ENCODE peak calls at places on chromosome 12, in four cellular contexts. One of them, this sample, is unnamed. For H3K9me3, the result is how much of the 10 kb centered on the place peaks cover.

GRCh38 chr12:57838594-57839302 is 7.8 kb downstream of the CTDSP2 start:
- DNase-seq in Panc1: no peak
- DNase-seq in CD4-positive, alpha-beta T cell: no peak
- DNase-seq in body of pancreas: no peak
- DNase-seq in this sample: no peak

GRCh38 chr12:3712209-3712992 is 40.5 kb downstream of the CRACR2A start:
- DNase-seq in CD4-positive, alpha-beta T cell: no peak
- DNase-seq in Panc1: no peak
- DNase-seq in body of pancreas: no peak
- DNase-seq in this sample: no peak

GRCh38 chr12:46372852-46373302 is 304 bp upstream of the SLC38A2 start:
- DNase-seq in body of pancreas: no peak
- DNase-seq in Panc1: no peak
- DNase-seq in CD4-positive, alpha-beta T cell: no peak
- DNase-seq in this sample: no peak

GRCh38 chr12:19800884-19801283 is 361.6 kb downstream of the AEBP2 start:
- DNase-seq in CD4-positive, alpha-beta T cell: no peak
- DNase-seq in Panc1: no peak
- DNase-seq in body of pancreas: no peak
- DNase-seq in this sample: no peak

GRCh38 chr12:110688446-110689001 is 391 bp downstream of the HVCN1 start:
- DNase-seq in CD4-positive, alpha-beta T cell: no peak
- DNase-seq in body of pancreas: no peak
- DNase-seq in Panc1: no peak
- DNase-seq in this sample: peak

GRCh38 chr12:100995201-100995600 is 200.6 kb downstream of the ANO4 start:
- DNase-seq in body of pancreas: no peak
- DNase-seq in Panc1: no peak
- DNase-seq in CD4-positive, alpha-beta T cell: no peak
- DNase-seq in this sample: no peak

GRCh38 chr12:121241203-121241970 is 31.5 kb downstream of the P2RX4 start:
- DNase-seq in body of pancreas: no peak
- DNase-seq in CD4-positive, alpha-beta T cell: no peak
- DNase-seq in Panc1: no peak
- DNase-seq in this sample: no peak

GRCh38 chr12:57473886-57474285 is 5.8 kb downstream of the ARHGAP9 start:
- DNase-seq in CD4-positive, alpha-beta T cell: no peak
- DNase-seq in Panc1: no peak
- DNase-seq in body of pancreas: no peak
- DNase-seq in this sample: no peak

GRCh38 chr12:120583478-120584030 is 2.4 kb upstream of the POP5 start:
- DNase-seq in body of pancreas: peak
- DNase-seq in Panc1: peak
- DNase-seq in CD4-positive, alpha-beta T cell: peak
- DNase-seq in this sample: peak

GRCh38 chr12:54262403-54262925 is 17.5 kb downstream of the CBX5 start:
- DNase-seq in Panc1: no peak
- DNase-seq in body of pancreas: no peak
- DNase-seq in CD4-positive, alpha-beta T cell: no peak
- DNase-seq in this sample: no peak

GRCh38 chr12:95214466-95214865 is 2.8 kb downstream of the FGD6 start:
- DNase-seq in CD4-positive, alpha-beta T cell: no peak
- DNase-seq in Panc1: no peak
- DNase-seq in body of pancreas: peak
- DNase-seq in this sample: no peak

GRCh38 chr12:6084261-6084968 is 40.1 kb downstream of the VWF start:
- DNase-seq in body of pancreas: no peak
- DNase-seq in Panc1: no peak
- DNase-seq in CD4-positive, alpha-beta T cell: no peak
- DNase-seq in this sample: no peak

GRCh38 chr12:52487211-52487610 is 5.8 kb downstream of the KRT6A start:
- DNase-seq in Panc1: no peak
- DNase-seq in CD4-positive, alpha-beta T cell: no peak
- DNase-seq in body of pancreas: no peak
- DNase-seq in this sample: no peak

GRCh38 chr12:117125275-117125613 is 26.0 kb upstream of the TESC start:
- DNase-seq in CD4-positive, alpha-beta T cell: no peak
- DNase-seq in body of pancreas: no peak
- DNase-seq in Panc1: no peak
- DNase-seq in this sample: no peak

GRCh38 chr12:108441549-108441948 is 73.5 kb upstream of the FICD start:
- DNase-seq in CD4-positive, alpha-beta T cell: no peak
- DNase-seq in Panc1: no peak
- DNase-seq in body of pancreas: no peak
- DNase-seq in this sample: no peak

GRCh38 chr12:98725481-98726247 is 80.6 kb downstream of the APAF1 start:
- DNase-seq in Panc1: no peak
- DNase-seq in CD4-positive, alpha-beta T cell: peak
- DNase-seq in body of pancreas: peak
- DNase-seq in this sample: no peak

GRCh38 chr12:73106296-73106695 is 834.1 kb downstream of the TRHDE start:
- DNase-seq in Panc1: no peak
- DNase-seq in CD4-positive, alpha-beta T cell: no peak
- DNase-seq in body of pancreas: no peak
- DNase-seq in this sample: no peak

GRCh38 chr12:51238037-51238509 is 553 bp upstream of the DAZAP2 start:
- DNase-seq in body of pancreas: peak
- DNase-seq in Panc1: no peak
- DNase-seq in CD4-positive, alpha-beta T cell: no peak
- DNase-seq in this sample: no peak

GRCh38 chr12:50167026-50167742 is at the start of gene CERS5:
- DNase-seq in CD4-positive, alpha-beta T cell: peak
- DNase-seq in body of pancreas: peak
- DNase-seq in Panc1: peak
- DNase-seq in this sample: peak

GRCh38 chr12:123382684-123383083 is 1.2 kb upstream of the KMT5A start:
- DNase-seq in body of pancreas: no peak
- DNase-seq in CD4-positive, alpha-beta T cell: no peak
- DNase-seq in Panc1: no peak
- DNase-seq in this sample: no peak

GRCh38 chr12:15719230-15719629 is 70.0 kb downstream of the EPS8 start:
- DNase-seq in Panc1: no peak
- DNase-seq in CD4-positive, alpha-beta T cell: no peak
- DNase-seq in body of pancreas: no peak
- DNase-seq in this sample: no peak

GRCh38 chr12:39846304-39846703 is 226.7 kb upstream of the ABCD2 start:
- DNase-seq in body of pancreas: no peak
- DNase-seq in Panc1: no peak
- DNase-seq in CD4-positive, alpha-beta T cell: no peak
- DNase-seq in this sample: no peak

GRCh38 chr12:100668939-100669536 is 95.6 kb downstream of the GAS2L3 start:
- DNase-seq in CD4-positive, alpha-beta T cell: no peak
- DNase-seq in body of pancreas: peak
- DNase-seq in Panc1: peak
- DNase-seq in this sample: peak

GRCh38 chr12:123937707-123938600 is 34.7 kb downstream of the CCDC92 start:
- DNase-seq in CD4-positive, alpha-beta T cell: peak
- DNase-seq in Panc1: no peak
- DNase-seq in body of pancreas: no peak
- DNase-seq in this sample: no peak

GRCh38 chr12:133236144-133236543 is 467 bp upstream of the ANHX start:
- DNase-seq in body of pancreas: no peak
- DNase-seq in CD4-positive, alpha-beta T cell: no peak
- DNase-seq in Panc1: no peak
- DNase-seq in this sample: no peak

GRCh38 chr12:133235401-133236112 is at the start of gene ANHX:
- DNase-seq in CD4-positive, alpha-beta T cell: no peak
- DNase-seq in body of pancreas: no peak
- DNase-seq in Panc1: no peak
- DNase-seq in this sample: no peak

GRCh38 chr12:133234971-133235370 is 706 bp downstream of the ANHX start:
- DNase-seq in CD4-positive, alpha-beta T cell: no peak
- DNase-seq in body of pancreas: no peak
- DNase-seq in Panc1: no peak
- DNase-seq in this sample: no peak

GRCh38 chr12:133233006-133233405 is 2.7 kb downstream of the ANHX start:
- DNase-seq in body of pancreas: no peak
- DNase-seq in Panc1: no peak
- DNase-seq in CD4-positive, alpha-beta T cell: no peak
- DNase-seq in this sample: no peak

DNA sequence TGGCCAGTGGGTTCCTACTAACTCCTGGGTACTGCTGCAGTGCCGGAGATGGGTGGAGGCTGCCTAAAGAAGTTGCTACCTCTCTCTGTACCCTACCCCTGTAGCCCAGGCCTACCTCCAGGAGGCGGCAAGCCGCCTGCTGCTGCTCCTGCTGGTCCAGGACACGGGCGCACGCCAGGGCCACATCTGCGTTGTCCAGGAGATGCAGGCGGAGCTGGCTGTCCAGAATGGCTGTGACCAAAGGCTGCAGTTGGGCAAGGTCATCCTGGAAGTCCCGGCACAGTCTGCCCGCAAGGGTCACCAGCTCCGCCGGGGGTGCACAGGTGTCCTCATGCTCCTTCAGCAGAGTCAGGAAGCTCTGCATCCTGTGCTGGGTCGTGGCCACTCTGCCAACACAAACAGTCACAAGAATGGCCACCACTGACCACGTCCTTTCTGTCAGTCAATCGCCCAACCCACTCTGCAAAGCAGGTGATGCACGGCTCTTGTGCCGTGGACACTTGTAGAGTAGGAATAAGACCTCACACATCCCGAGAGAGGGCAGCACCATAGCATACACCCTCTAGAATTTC is 1.6 kb downstream of the ANHX start:
- DNase-seq in CD4-positive, alpha-beta T cell: no peak
- DNase-seq in body of pancreas: no peak
- DNase-seq in Panc1: no peak
- DNase-seq in this sample: no peak
- H3K9me3 ChIP-seq in CD4-positive, alpha-beta T cell: under half
- H3K9me3 ChIP-seq in body of pancreas: under half
- H3K9me3 ChIP-seq in Panc1: under half
- H3K9me3 ChIP-seq in this sample: under half

GRCh38 chr12:79617696-79618095 is 73.1 kb downstream of the PAWR start:
- DNase-seq in CD4-positive, alpha-beta T cell: no peak
- DNase-seq in Panc1: no peak
- DNase-seq in body of pancreas: no peak
- DNase-seq in this sample: no peak
- H3K27ac ChIP-seq in CD4-positive, alpha-beta T cell: no peak
- H3K27ac ChIP-seq in Panc1: no peak
- H3K27ac ChIP-seq in body of pancreas: no peak
- H3K27ac ChIP-seq in this sample: no peak

GRCh38 chr12:11805043-11805442 is 155.6 kb downstream of the ETV6 start:
- DNase-seq in CD4-positive, alpha-beta T cell: no peak
- DNase-seq in Panc1: no peak
- DNase-seq in body of pancreas: no peak
- DNase-seq in this sample: no peak
- TF ChIP-seq CTCF in CD4-positive, alpha-beta T cell: no peak
- TF ChIP-seq CTCF in Panc1: peak
- TF ChIP-seq CTCF in body of pancreas: no peak
- TF ChIP-seq CTCF in this sample: no peak

DNA sequence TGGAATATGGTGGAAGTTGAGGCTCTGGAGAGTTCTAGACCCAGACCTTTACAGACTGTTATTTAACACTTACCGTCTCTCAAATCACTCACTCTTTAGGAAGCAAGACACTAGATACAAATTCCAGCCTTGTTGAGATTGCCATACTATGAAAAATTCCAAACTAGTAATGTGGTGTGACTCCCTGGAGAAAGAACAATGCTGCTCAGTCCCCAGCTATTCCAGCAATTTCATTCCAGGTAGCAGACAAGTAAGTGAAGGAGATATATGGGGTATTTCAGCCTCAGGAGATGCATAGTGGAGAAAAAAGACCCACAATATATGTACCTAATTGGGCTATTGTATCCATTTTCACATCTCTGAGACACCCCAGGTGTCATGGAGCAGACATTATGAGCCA is 678.9 kb upstream of the LMO3 start:
- DNase-seq in body of pancreas: no peak
- DNase-seq in CD4-positive, alpha-beta T cell: no peak
- DNase-seq in Panc1: no peak
- DNase-seq in this sample: no peak
- H3K9me3 ChIP-seq in body of pancreas: under half
- H3K9me3 ChIP-seq in CD4-positive, alpha-beta T cell: under half
- H3K9me3 ChIP-seq in Panc1: under half
- H3K9me3 ChIP-seq in this sample: under half

GRCh38 chr12:12704593-12705230 is 8.7 kb upstream of the GPR19 start:
- DNase-seq in CD4-positive, alpha-beta T cell: no peak
- DNase-seq in Panc1: no peak
- DNase-seq in body of pancreas: peak
- DNase-seq in this sample: no peak
- H3K27ac ChIP-seq in CD4-positive, alpha-beta T cell: no peak
- H3K27ac ChIP-seq in Panc1: peak
- H3K27ac ChIP-seq in body of pancreas: no peak
- H3K27ac ChIP-seq in this sample: no peak

GRCh38 chr12:59596232-59597143 is 659 bp downstream of the SLC16A7 start:
- DNase-seq in body of pancreas: peak
- DNase-seq in Panc1: no peak
- DNase-seq in CD4-positive, alpha-beta T cell: peak
- DNase-seq in this sample: peak
- TF ChIP-seq CTCF in body of pancreas: no peak
- TF ChIP-seq CTCF in Panc1: no peak
- TF ChIP-seq CTCF in CD4-positive, alpha-beta T cell: no peak
- TF ChIP-seq CTCF in this sample: peak

GRCh38 chr12:131441638-131442336 is 269.1 kb upstream of the SFSWAP start:
- DNase-seq in CD4-positive, alpha-beta T cell: no peak
- DNase-seq in body of pancreas: no peak
- DNase-seq in Panc1: no peak
- DNase-seq in this sample: no peak
- H3K9me3 ChIP-seq in CD4-positive, alpha-beta T cell: under half
- H3K9me3 ChIP-seq in body of pancreas: under half
- H3K9me3 ChIP-seq in Panc1: under half
- H3K9me3 ChIP-seq in this sample: under half

GRCh38 chr12:21774358-21775129 is at the start of gene KCNJ8:
- DNase-seq in CD4-positive, alpha-beta T cell: no peak
- DNase-seq in Panc1: no peak
- DNase-seq in body of pancreas: peak
- DNase-seq in this sample: peak
- H3K27ac ChIP-seq in CD4-positive, alpha-beta T cell: no peak
- H3K27ac ChIP-seq in Panc1: no peak
- H3K27ac ChIP-seq in body of pancreas: peak
- H3K27ac ChIP-seq in this sample: peak

DNA sequence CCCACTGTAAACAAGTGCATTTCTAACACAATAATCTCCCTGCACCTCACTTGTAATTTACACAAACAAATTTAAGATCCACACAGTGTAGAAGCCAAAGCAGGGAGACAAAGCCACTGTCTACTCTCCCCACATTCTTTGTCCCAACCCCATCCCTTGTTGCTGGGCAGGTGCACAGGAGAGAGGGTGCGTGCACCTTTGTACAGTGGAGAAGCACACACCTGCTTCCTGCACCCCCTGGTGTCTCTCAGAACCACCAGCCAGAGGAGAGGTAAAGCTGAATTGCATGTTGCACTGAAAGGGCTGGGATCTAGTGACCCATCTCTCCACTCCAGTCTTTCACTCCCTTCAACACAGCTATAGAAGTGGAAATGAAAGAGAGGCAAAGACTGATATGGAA is 51.4 kb upstream of the IFNG-AS1 start:
- DNase-seq in Panc1: no peak
- DNase-seq in CD4-positive, alpha-beta T cell: no peak
- DNase-seq in body of pancreas: no peak
- DNase-seq in this sample: no peak
- TF ChIP-seq CTCF in Panc1: no peak
- TF ChIP-seq CTCF in CD4-positive, alpha-beta T cell: no peak
- TF ChIP-seq CTCF in body of pancreas: no peak
- TF ChIP-seq CTCF in this sample: no peak

This sample was measured in psoas muscle.